ENCODE peak calls at places on chromosome 1, in eight cellular contexts. One of them, this sample, is unnamed.

GRCh38 chr1:246961939-246962373 is 30.2 kb upstream of the AHCTF1 start:
- DNase-seq in neural progenitor cell: no peak
- DNase-seq in thoracic aorta: no peak
- DNase-seq in mammary epithelial cell: no peak
- DNase-seq in IMR-90: no peak
- DNase-seq in lower leg skin: no peak
- DNase-seq in H1: no peak
- DNase-seq in kidney epithelial cell: no peak
- DNase-seq in this sample: no peak

GRCh38 chr1:38190978-38191377 is 144.4 kb upstream of the POU3F1 start:
- DNase-seq in kidney epithelial cell: no peak
- DNase-seq in neural progenitor cell: no peak
- DNase-seq in H1: no peak
- DNase-seq in thoracic aorta: no peak
- DNase-seq in lower leg skin: no peak
- DNase-seq in mammary epithelial cell: no peak
- DNase-seq in IMR-90: no peak
- DNase-seq in this sample: no peak

GRCh38 chr1:39852214-39852791 is 31.0 kb downstream of the TRIT1 start:
- DNase-seq in mammary epithelial cell: peak; percentile 36
- DNase-seq in thoracic aorta: no peak
- DNase-seq in lower leg skin: no peak
- DNase-seq in IMR-90: peak; percentile 18
- DNase-seq in kidney epithelial cell: no peak
- DNase-seq in H1: no peak
- DNase-seq in neural progenitor cell: no peak
- DNase-seq in this sample: no peak

GRCh38 chr1:162023547-162024501 is at the start of gene OLFML2B:
- DNase-seq in IMR-90: peak; percentile 76
- DNase-seq in kidney epithelial cell: peak; percentile 79
- DNase-seq in neural progenitor cell: peak; percentile 90
- DNase-seq in thoracic aorta: no peak
- DNase-seq in H1: peak; percentile 13
- DNase-seq in mammary epithelial cell: peak; percentile 78
- DNase-seq in lower leg skin: peak; percentile 94
- DNase-seq in this sample: peak; percentile 55

GRCh38 chr1:107991371-107992066 is 26.5 kb upstream of the VAV3 start:
- DNase-seq in kidney epithelial cell: peak; percentile 31
- DNase-seq in H1: no peak
- DNase-seq in lower leg skin: peak; percentile 87
- DNase-seq in neural progenitor cell: no peak
- DNase-seq in thoracic aorta: no peak
- DNase-seq in IMR-90: no peak
- DNase-seq in mammary epithelial cell: peak; percentile 81
- DNase-seq in this sample: no peak

GRCh38 chr1:201016943-201017827 is 6.3 kb downstream of the KIF21B start:
- DNase-seq in kidney epithelial cell: no peak
- DNase-seq in lower leg skin: no peak
- DNase-seq in thoracic aorta: no peak
- DNase-seq in mammary epithelial cell: no peak
- DNase-seq in H1: no peak
- DNase-seq in IMR-90: no peak
- DNase-seq in neural progenitor cell: no peak
- DNase-seq in this sample: no peak

GRCh38 chr1:206551985-206552325 is 44.6 kb downstream of the RASSF5 start:
- DNase-seq in H1: no peak
- DNase-seq in kidney epithelial cell: no peak
- DNase-seq in IMR-90: no peak
- DNase-seq in lower leg skin: no peak
- DNase-seq in thoracic aorta: no peak
- DNase-seq in neural progenitor cell: no peak
- DNase-seq in mammary epithelial cell: no peak
- DNase-seq in this sample: no peak

GRCh38 chr1:9292361-9293240 is at the start of gene SPSB1:
- DNase-seq in H1: no peak
- DNase-seq in neural progenitor cell: peak; percentile 88
- DNase-seq in lower leg skin: peak; percentile 93
- DNase-seq in thoracic aorta: peak; percentile 43
- DNase-seq in kidney epithelial cell: no peak
- DNase-seq in mammary epithelial cell: peak; percentile 73
- DNase-seq in IMR-90: peak; percentile 78
- DNase-seq in this sample: no peak

GRCh38 chr1:172637522-172637921 is 21.4 kb upstream of the FASLG start:
- DNase-seq in IMR-90: peak; percentile 94
- DNase-seq in lower leg skin: no peak
- DNase-seq in mammary epithelial cell: peak; percentile 76
- DNase-seq in neural progenitor cell: no peak
- DNase-seq in thoracic aorta: no peak
- DNase-seq in H1: no peak
- DNase-seq in kidney epithelial cell: peak; percentile 84
- DNase-seq in this sample: no peak

GRCh38 chr1:8395433-8395866 is 77.5 kb downstream of the SLC45A1 start:
- DNase-seq in thoracic aorta: no peak
- DNase-seq in H1: no peak
- DNase-seq in IMR-90: no peak
- DNase-seq in neural progenitor cell: no peak
- DNase-seq in mammary epithelial cell: no peak
- DNase-seq in lower leg skin: no peak
- DNase-seq in kidney epithelial cell: no peak
- DNase-seq in this sample: no peak

GRCh38 chr1:91949356-91949699 is at the start of gene BRDT:
- DNase-seq in kidney epithelial cell: no peak
- DNase-seq in mammary epithelial cell: no peak
- DNase-seq in H1: no peak
- DNase-seq in neural progenitor cell: no peak
- DNase-seq in IMR-90: no peak
- DNase-seq in lower leg skin: no peak
- DNase-seq in thoracic aorta: no peak
- DNase-seq in this sample: no peak

GRCh38 chr1:39154553-39155361 is 49.7 kb upstream of the MACF1 start:
- DNase-seq in kidney epithelial cell: no peak
- DNase-seq in thoracic aorta: no peak
- DNase-seq in H1: no peak
- DNase-seq in neural progenitor cell: no peak
- DNase-seq in mammary epithelial cell: peak; percentile 78
- DNase-seq in lower leg skin: peak; percentile 87
- DNase-seq in IMR-90: peak; percentile 88
- DNase-seq in this sample: peak; percentile 85

GRCh38 chr1:208093754-208094719 is 150.1 kb downstream of the PLXNA2 start:
- DNase-seq in IMR-90: peak; percentile 58
- DNase-seq in mammary epithelial cell: peak; percentile 37
- DNase-seq in neural progenitor cell: peak; percentile 92
- DNase-seq in kidney epithelial cell: no peak
- DNase-seq in lower leg skin: peak; percentile 91
- DNase-seq in thoracic aorta: no peak
- DNase-seq in H1: peak; percentile 39
- DNase-seq in this sample: peak; percentile 31

GRCh38 chr1:55168353-55168752 is 46.8 kb downstream of the USP24 start:
- DNase-seq in lower leg skin: no peak
- DNase-seq in neural progenitor cell: no peak
- DNase-seq in thoracic aorta: no peak
- DNase-seq in H1: no peak
- DNase-seq in kidney epithelial cell: no peak
- DNase-seq in mammary epithelial cell: no peak
- DNase-seq in IMR-90: no peak
- DNase-seq in this sample: no peak

GRCh38 chr1:231934797-231935196 is 308.2 kb downstream of the DISC1 start:
- DNase-seq in H1: no peak
- DNase-seq in thoracic aorta: no peak
- DNase-seq in kidney epithelial cell: no peak
- DNase-seq in IMR-90: peak; percentile 64
- DNase-seq in neural progenitor cell: peak; percentile 73
- DNase-seq in lower leg skin: no peak
- DNase-seq in mammary epithelial cell: peak; percentile 42
- DNase-seq in this sample: no peak

GRCh38 chr1:232767381-232768074 is 37.7 kb upstream of the MAP10 start:
- DNase-seq in lower leg skin: peak; percentile 87
- DNase-seq in neural progenitor cell: no peak
- DNase-seq in thoracic aorta: peak; percentile 15
- DNase-seq in mammary epithelial cell: peak; percentile 78
- DNase-seq in IMR-90: peak; percentile 74
- DNase-seq in kidney epithelial cell: peak; percentile 73
- DNase-seq in H1: no peak
- DNase-seq in this sample: peak; percentile 26

GRCh38 chr1:10692401-10693021 is 103.9 kb downstream of the CASZ1 start:
- DNase-seq in kidney epithelial cell: no peak
- DNase-seq in H1: no peak
- DNase-seq in thoracic aorta: no peak
- DNase-seq in lower leg skin: peak; percentile 89
- DNase-seq in neural progenitor cell: peak; percentile 57
- DNase-seq in IMR-90: no peak
- DNase-seq in mammary epithelial cell: no peak
- DNase-seq in this sample: no peak

GRCh38 chr1:60848583-60849188 is 233.7 kb upstream of the NFIA start:
- DNase-seq in neural progenitor cell: peak; percentile 58
- DNase-seq in mammary epithelial cell: peak; percentile 20
- DNase-seq in thoracic aorta: no peak
- DNase-seq in IMR-90: peak; percentile 38
- DNase-seq in kidney epithelial cell: no peak
- DNase-seq in H1: peak; percentile 1
- DNase-seq in lower leg skin: no peak
- DNase-seq in this sample: peak; percentile 16

GRCh38 chr1:214261206-214262123 is 19.5 kb upstream of the SMYD2 start:
- DNase-seq in kidney epithelial cell: no peak
- DNase-seq in neural progenitor cell: peak; percentile 87
- DNase-seq in H1: no peak
- DNase-seq in lower leg skin: peak; percentile 96
- DNase-seq in IMR-90: peak; percentile 69
- DNase-seq in thoracic aorta: no peak
- DNase-seq in mammary epithelial cell: peak; percentile 62
- DNase-seq in this sample: peak; percentile 23
- H3K4me3 ChIP-seq in kidney epithelial cell: no peak overlapping the region
- H3K4me3 ChIP-seq in neural progenitor cell: no peak overlapping the region
- H3K4me3 ChIP-seq in H1: no peak overlapping the region
- H3K4me3 ChIP-seq in lower leg skin: no peak overlapping the region
- H3K4me3 ChIP-seq in IMR-90: no peak overlapping the region
- H3K4me3 ChIP-seq in thoracic aorta: no peak overlapping the region
- H3K4me3 ChIP-seq in mammary epithelial cell: no peak overlapping the region
- H3K4me3 ChIP-seq in this sample: no peak overlapping the region

GRCh38 chr1:95407146-95407863 is 173.3 kb downstream of the RWDD3 start:
- DNase-seq in mammary epithelial cell: no peak
- DNase-seq in thoracic aorta: no peak
- DNase-seq in neural progenitor cell: peak; percentile 10
- DNase-seq in lower leg skin: no peak
- DNase-seq in kidney epithelial cell: no peak
- DNase-seq in IMR-90: no peak
- DNase-seq in H1: no peak
- DNase-seq in this sample: no peak
- H3K4me3 ChIP-seq in mammary epithelial cell: no peak overlapping the region
- H3K4me3 ChIP-seq in thoracic aorta: no peak overlapping the region
- H3K4me3 ChIP-seq in neural progenitor cell: no peak overlapping the region
- H3K4me3 ChIP-seq in lower leg skin: no peak overlapping the region
- H3K4me3 ChIP-seq in kidney epithelial cell: no peak overlapping the region
- H3K4me3 ChIP-seq in IMR-90: no peak overlapping the region
- H3K4me3 ChIP-seq in H1: peak overlapping the region; percentile 23
- H3K4me3 ChIP-seq in this sample: no peak overlapping the region

GRCh38 chr1:214552174-214552608 is 789 bp upstream of the PTPN14 start:
- DNase-seq in lower leg skin: peak; percentile 91
- DNase-seq in mammary epithelial cell: peak; percentile 91
- DNase-seq in neural progenitor cell: peak; percentile 75
- DNase-seq in thoracic aorta: peak; percentile 27
- DNase-seq in kidney epithelial cell: peak; percentile 62
- DNase-seq in H1: peak; percentile 75
- DNase-seq in IMR-90: peak; percentile 64
- DNase-seq in this sample: peak; percentile 45
- H3K4me3 ChIP-seq in lower leg skin: peak overlapping the region; percentile 34
- H3K4me3 ChIP-seq in mammary epithelial cell: peak overlapping the region; percentile 76
- H3K4me3 ChIP-seq in neural progenitor cell: peak overlapping the region; percentile 71
- H3K4me3 ChIP-seq in thoracic aorta: peak overlapping the region; percentile 92
- H3K4me3 ChIP-seq in kidney epithelial cell: peak overlapping the region; percentile 70
- H3K4me3 ChIP-seq in H1: peak overlapping the region; percentile 99
- H3K4me3 ChIP-seq in IMR-90: peak overlapping the region; percentile 49
- H3K4me3 ChIP-seq in this sample: peak overlapping the region; percentile 74

DNA sequence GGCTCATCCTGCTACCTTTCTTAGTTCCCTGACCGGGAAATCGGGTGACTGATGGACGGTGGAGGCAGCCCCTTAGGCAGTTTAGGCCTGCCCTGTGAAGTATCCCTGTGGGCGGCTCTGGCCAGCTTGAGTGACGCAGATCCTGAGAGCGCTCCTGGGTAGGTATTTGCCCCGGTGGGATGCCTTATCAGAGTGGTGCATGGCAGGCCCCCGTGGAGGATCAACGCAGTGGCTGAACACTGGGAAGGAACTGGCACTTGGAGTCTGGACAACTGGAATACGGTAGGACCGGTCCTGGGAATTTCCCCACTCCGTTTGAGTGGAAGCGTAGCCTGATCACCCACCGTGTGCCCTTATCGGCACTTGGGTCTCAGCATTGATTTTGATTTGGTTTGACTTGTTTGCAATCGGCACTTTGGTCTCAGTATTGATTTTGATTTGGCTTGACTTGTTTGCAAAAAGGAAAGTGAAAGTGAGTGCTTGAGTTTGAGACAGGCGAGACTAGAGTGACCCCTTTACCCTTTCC is 15.2 kb downstream of the PLA2G2F start:
- DNase-seq in thoracic aorta: no peak
- DNase-seq in neural progenitor cell: no peak
- DNase-seq in IMR-90: no peak
- DNase-seq in mammary epithelial cell: no peak
- DNase-seq in lower leg skin: no peak
- DNase-seq in kidney epithelial cell: no peak
- DNase-seq in H1: no peak
- DNase-seq in this sample: no peak
- H3K4me3 ChIP-seq in thoracic aorta: peak overlapping the region; percentile 33
- H3K4me3 ChIP-seq in neural progenitor cell: no peak overlapping the region
- H3K4me3 ChIP-seq in IMR-90: no peak overlapping the region
- H3K4me3 ChIP-seq in mammary epithelial cell: no peak overlapping the region
- H3K4me3 ChIP-seq in lower leg skin: no peak overlapping the region
- H3K4me3 ChIP-seq in kidney epithelial cell: no peak overlapping the region
- H3K4me3 ChIP-seq in H1: no peak overlapping the region
- H3K4me3 ChIP-seq in this sample: no peak overlapping the region

GRCh38 chr1:48203287-48203900 is 19.1 kb upstream of the SLC5A9 start:
- DNase-seq in lower leg skin: no peak
- DNase-seq in thoracic aorta: no peak
- DNase-seq in kidney epithelial cell: no peak
- DNase-seq in H1: no peak
- DNase-seq in neural progenitor cell: peak; percentile 47
- DNase-seq in IMR-90: peak; percentile 22
- DNase-seq in mammary epithelial cell: peak; percentile 48
- DNase-seq in this sample: no peak
- H3K4me3 ChIP-seq in lower leg skin: no peak overlapping the region
- H3K4me3 ChIP-seq in thoracic aorta: no peak overlapping the region
- H3K4me3 ChIP-seq in kidney epithelial cell: no peak overlapping the region
- H3K4me3 ChIP-seq in H1: no peak overlapping the region
- H3K4me3 ChIP-seq in neural progenitor cell: no peak overlapping the region
- H3K4me3 ChIP-seq in IMR-90: no peak overlapping the region
- H3K4me3 ChIP-seq in mammary epithelial cell: no peak overlapping the region
- H3K4me3 ChIP-seq in this sample: no peak overlapping the region